ENCODE peak calls at places on chromosomes 11 and 22, in eight cellular contexts. V is tibial nerve, Z is right lobe of liver, W is PC-3, I is IMR-90, C is BE2C, F is astrocyte, U is esophagus squamous epithelium. M is an unnamed sample.

GRCh38 chr22:42976131-42976530 is 38.8 kb downstream of the PACSIN2 start:
- DNase-seq in Z (no peak), F (no peak), V (no peak), W (no peak), U (no peak), I (no peak), C (no peak), M (no peak)

GRCh38 chr11:40037005-40037404 is 1422.4 kb downstream of the LRRC4C start:
- DNase-seq in Z (no peak), I (no peak), F (peak; percentile 3), U (no peak), W (no peak), C (no peak), V (no peak), M (no peak)

GRCh38 chr22:47051435-47052175 is 289.2 kb downstream of the TBC1D22A start:
- DNase-seq in V (no peak), Z (peak; percentile 12), F (no peak), W (no peak), I (no peak), C (no peak), U (no peak), M (no peak)

GRCh38 chr11:17601206-17602075 is 54.4 kb downstream of the OTOG start:
- DNase-seq in W (no peak), F (no peak), C (no peak), V (no peak), I (no peak), Z (no peak), U (no peak), M (peak; percentile 26)

GRCh38 chr11:134519788-134520187 is 107.7 kb upstream of the B3GAT1 start:
- DNase-seq in W (no peak), Z (no peak), U (no peak), V (no peak), F (no peak), I (no peak), C (no peak), M (no peak)

GRCh38 chr11:1254086-1254648 is 31.3 kb downstream of the MUC5B start:
- DNase-seq in U (no peak), Z (no peak), C (no peak), I (no peak), W (no peak), F (no peak), V (no peak), M (no peak)

GRCh38 chr11:89235976-89236375 is 58.3 kb downstream of the TYR start:
- DNase-seq in U (no peak), V (no peak), Z (no peak), I (peak; percentile 4), C (no peak), F (peak; percentile 57), W (no peak), M (no peak)

GRCh38 chr22:49325531-49326395 is 501.9 kb downstream of the BRD1 start:
- DNase-seq in F (no peak), W (no peak), U (no peak), C (no peak), V (no peak), Z (peak; percentile 6), I (no peak), M (no peak)

GRCh38 chr11:74754507-74755255 is 6.0 kb downstream of the RNF169 start:
- DNase-seq in U (no peak), Z (no peak), W (peak; percentile 96), C (no peak), V (no peak), F (peak; percentile 95), I (peak; percentile 96), M (peak; percentile 37)

GRCh38 chr22:23496445-23496833 is 83.7 kb downstream of the IGLL1 start:
- DNase-seq in I (no peak), U (no peak), W (no peak), Z (no peak), V (no peak), C (no peak), F (no peak), M (no peak)

GRCh38 chr11:30816959-30817880 is 231.1 kb upstream of the MPPED2 start:
- DNase-seq in C (no peak), U (no peak), Z (no peak), V (no peak), F (no peak), I (no peak), W (no peak), M (no peak)

GRCh38 chr11:115550291-115551059 is 46.3 kb upstream of the CADM1 start:
- DNase-seq in U (no peak), Z (no peak), I (no peak), F (peak; percentile 25), C (no peak), V (no peak), W (no peak), M (no peak)

GRCh38 chr11:17633987-17634775 is 85.2 kb upstream of the MYOD1 start:
- DNase-seq in F (no peak), U (no peak), V (no peak), I (no peak), C (no peak), Z (no peak), W (no peak), M (no peak)

GRCh38 chr22:32958021-32958420 is 100.2 kb downstream of the SYN3 start:
- DNase-seq in F (no peak), U (no peak), W (no peak), I (no peak), Z (no peak), C (no peak), V (no peak), M (no peak)
- TF ChIP-seq CTCF in F (no peak), U (no peak), W (no peak), I (no peak), Z (no peak), C (peak; percentile 51), V (no peak), M (no peak)

DNA sequence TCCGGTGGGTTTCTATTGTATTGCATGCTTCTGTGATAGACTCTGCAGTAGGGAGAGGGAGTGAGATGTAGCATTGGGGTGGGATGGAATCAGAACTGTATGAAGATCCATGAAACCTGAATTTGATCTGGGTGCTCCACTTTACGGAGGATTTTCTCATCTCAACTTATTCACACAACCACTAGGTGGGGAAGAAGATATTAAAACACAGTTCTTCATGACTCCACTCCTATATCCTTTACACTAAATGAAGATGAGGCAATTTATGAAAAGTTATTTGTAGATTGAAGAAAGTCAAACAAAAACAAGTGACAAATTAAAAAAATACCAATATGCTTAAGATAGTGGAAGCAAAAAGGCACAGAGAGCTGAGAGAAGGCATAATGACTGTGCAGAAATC is 92.6 kb upstream of the PDGFD start:
- DNase-seq in C (no peak), W (peak; percentile 42), V (no peak), Z (no peak), I (peak; percentile 13), U (no peak), F (no peak), M (no peak)
- TF ChIP-seq CTCF in C (peak; percentile 48), W (peak; percentile 64), V (no peak), Z (no peak), I (peak; percentile 24), U (peak; percentile 14), F (peak; percentile 18), M (no peak)

GRCh38 chr22:38223289-38223960 is 21.6 kb downstream of the MAFF start:
- DNase-seq in U (no peak), F (no peak), C (no peak), W (no peak), I (no peak), V (no peak), Z (no peak), M (no peak)
- TF ChIP-seq CTCF in U (peak; percentile 23), F (no peak), C (no peak), W (peak; percentile 43), I (no peak), V (no peak), Z (no peak), M (peak; percentile 30)

GRCh38 chr22:21677606-21678443 is 12.0 kb downstream of the PPIL2 start:
- DNase-seq in F (no peak), V (no peak), C (no peak), Z (no peak), I (no peak), W (no peak), U (no peak), M (no peak)
- TF ChIP-seq CTCF in F (no peak), V (no peak), C (no peak), Z (no peak), I (no peak), W (no peak), U (no peak), M (no peak)

GRCh38 chr11:64251986-64252837 is 882 bp downstream of the PLCB3 start:
- DNase-seq in C (no peak), W (peak; percentile 77), U (no peak), I (no peak), F (no peak), V (no peak), Z (peak; percentile 44), M (peak; percentile 75)
- TF ChIP-seq CTCF in C (peak; percentile 20), W (peak; percentile 64), U (peak; percentile 42), I (peak; percentile 35), F (peak; percentile 34), V (peak; percentile 23), Z (no peak), M (no peak)

DNA sequence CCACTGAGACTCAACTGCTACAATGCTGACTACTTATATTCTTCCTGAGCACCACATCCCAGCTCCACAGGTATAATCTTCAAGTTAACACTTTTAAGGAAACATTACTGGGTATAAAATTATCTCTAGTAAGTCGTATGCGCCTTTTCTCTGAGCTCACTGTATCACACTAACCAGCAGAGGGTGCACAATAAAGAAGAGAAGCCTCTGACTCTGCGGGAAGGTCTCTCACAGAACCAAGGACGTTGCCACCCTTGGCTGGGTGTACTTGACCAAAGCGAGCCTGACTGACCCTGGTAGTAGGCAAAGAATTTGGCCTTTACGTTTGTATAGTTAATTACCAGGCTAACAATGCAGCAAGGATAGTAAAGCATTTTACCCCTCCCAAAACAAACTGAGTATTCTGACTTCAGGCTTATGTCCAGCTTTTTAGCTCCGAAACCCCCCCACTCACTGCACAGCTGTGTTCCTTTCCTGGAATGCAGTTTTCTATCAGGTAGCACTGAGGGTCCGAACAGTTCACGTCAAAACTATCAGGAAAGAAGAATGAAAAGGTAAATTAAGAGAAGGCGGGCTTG is at the start of gene BTBD18:
- DNase-seq in F (no peak), W (peak; percentile 79), Z (no peak), C (peak; percentile 20), U (no peak), I (peak; percentile 58), V (no peak), M (peak; percentile 54)
- TF ChIP-seq CTCF in F (peak; percentile 54), W (peak; percentile 87), Z (peak; percentile 50), C (peak; percentile 43), U (peak; percentile 70), I (peak; percentile 58), V (peak; percentile 52), M (peak; percentile 54)

DNA sequence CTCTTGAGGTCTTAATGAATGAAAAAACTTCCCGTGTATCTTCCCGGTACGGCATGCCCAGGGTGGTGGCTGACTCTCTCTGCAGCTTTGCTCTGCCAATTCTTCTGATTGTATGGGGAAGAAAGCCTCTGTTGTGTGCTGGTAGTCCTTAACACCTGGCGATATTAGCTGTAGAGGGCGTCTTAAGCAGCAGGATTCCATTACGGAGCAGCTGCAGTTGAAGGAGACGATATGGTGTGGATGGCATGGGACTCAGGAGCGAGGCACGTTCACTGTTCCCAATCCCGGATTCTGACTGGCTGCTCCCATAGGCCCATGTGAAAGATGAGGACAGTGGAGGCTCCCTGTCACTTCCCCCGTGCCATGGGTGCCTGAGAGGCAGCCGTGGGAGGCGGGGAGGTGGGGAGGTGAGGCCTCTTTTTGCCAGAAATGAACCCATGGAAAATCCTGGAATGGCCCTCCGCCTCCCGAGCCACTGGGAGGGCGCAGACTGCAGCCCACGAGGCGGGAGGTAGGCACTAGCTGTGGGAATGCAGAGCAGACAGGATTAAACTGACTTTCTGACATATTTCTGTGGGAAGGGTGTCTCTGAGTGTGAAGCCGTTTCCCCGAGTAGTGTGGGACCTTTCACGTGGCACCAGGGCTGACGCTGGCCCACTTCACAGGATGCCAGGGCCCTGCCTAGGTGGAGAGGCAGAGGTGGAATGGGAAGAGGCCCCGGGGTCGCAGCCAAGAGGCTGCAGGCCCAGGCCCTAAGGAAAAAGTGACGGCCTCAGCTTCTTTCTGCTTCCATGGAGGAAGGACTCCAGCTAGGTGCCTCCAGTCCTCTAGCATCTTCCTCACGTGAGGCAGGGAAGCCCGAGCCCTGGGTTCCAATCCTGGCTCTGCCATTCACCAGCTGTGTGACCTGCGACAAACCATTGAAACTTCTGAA is 121.4 kb upstream of the CD82 start:
- DNase-seq in U (no peak), W (no peak), Z (no peak), I (no peak), V (no peak), C (no peak), F (no peak), M (no peak)
- TF ChIP-seq CTCF in U (no peak), W (no peak), Z (no peak), I (no peak), V (no peak), C (no peak), F (no peak), M (no peak)

M was measured in Calu3.